ENCODE peak calls at places on chromosome 7, in six cellular contexts. G is heart left ventricle, T is fibroblast of lung, M is astrocyte, I is heart right ventricle, F is OCI-LY7. W is an unnamed sample. For H3K4me1, the result is how much of the 10 kb centered on the place peaks cover.

GRCh38 chr7:148242271-148242801 is 348.2 kb upstream of the C7orf33 start:
- DNase-seq in T (peak), G (no peak), M (peak), F (peak), I (no peak), W (no peak)

GRCh38 chr7:32890553-32891045 is 961 bp downstream of the KBTBD2 start:
- DNase-seq in M (peak), G (no peak), T (peak), I (no peak), F (peak), W (no peak)

GRCh38 chr7:131546583-131547111 is 9.8 kb downstream of the PODXL start:
- DNase-seq in M (no peak), G (no peak), I (no peak), T (no peak), F (peak), W (no peak)

GRCh38 chr7:51288896-51289607 is 27.6 kb downstream of the COBL start:
- DNase-seq in T (no peak), I (no peak), G (no peak), F (no peak), M (no peak), W (peak)

GRCh38 chr7:28980504-28981281 is 22.6 kb upstream of the TRIL start:
- DNase-seq in I (no peak), F (no peak), G (peak), M (no peak), T (peak), W (no peak)

GRCh38 chr7:91407942-91408341 is 143.7 kb downstream of the FZD1 start:
- DNase-seq in M (peak), I (no peak), T (no peak), F (no peak), G (no peak), W (no peak)

GRCh38 chr7:129258649-129259389 is 34.0 kb downstream of the AHCYL2 start:
- DNase-seq in G (no peak), M (peak), F (peak), T (peak), I (no peak), W (no peak)

GRCh38 chr7:27346531-27347260 is 104.1 kb downstream of the EVX1 start:
- DNase-seq in F (no peak), T (peak), G (peak), I (no peak), M (peak), W (no peak)

GRCh38 chr7:29684787-29685650 is 121.3 kb upstream of the WIPF3 start:
- DNase-seq in T (peak), G (peak), I (peak), F (peak), M (peak), W (peak)

GRCh38 chr7:132420527-132420926 is 155.7 kb downstream of the PLXNA4 start:
- DNase-seq in T (peak), I (no peak), G (no peak), M (no peak), F (no peak), W (no peak)

GRCh38 chr7:132225216-132226030 is 350.8 kb downstream of the PLXNA4 start:
- DNase-seq in T (no peak), I (peak), F (no peak), G (peak), M (no peak), W (no peak)

GRCh38 chr7:69892790-69893189 is 294.5 kb downstream of the AUTS2 start:
- DNase-seq in I (no peak), F (peak), M (no peak), T (no peak), G (no peak), W (no peak)

GRCh38 chr7:4434306-4434705 is 247.8 kb upstream of the FOXK1 start:
- DNase-seq in M (no peak), F (no peak), G (no peak), T (no peak), I (no peak), W (no peak)
- H3K27ac ChIP-seq in M (no peak), F (no peak), G (no peak), T (no peak), I (no peak), W (no peak)

DNA sequence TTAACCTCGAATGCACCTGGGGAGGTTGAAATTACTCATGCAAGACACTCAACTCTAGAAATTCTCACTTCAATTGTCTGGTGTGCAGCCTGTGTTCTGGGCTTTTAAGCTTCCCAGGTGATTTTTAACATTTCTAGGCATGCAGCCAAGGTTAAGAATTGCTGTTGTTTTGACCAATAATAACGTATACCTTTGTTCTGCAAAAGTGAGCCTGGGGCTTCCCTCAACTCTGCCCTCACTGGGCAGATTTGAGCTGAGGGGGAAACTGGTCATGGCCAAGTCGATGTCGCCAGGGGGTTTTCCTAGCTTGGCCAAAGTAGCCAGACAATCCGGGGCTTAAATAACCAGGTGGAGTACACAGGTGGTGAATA is 568 bp downstream of the PRSS2 start:
- DNase-seq in I (no peak), M (no peak), T (no peak), F (peak), G (no peak), W (no peak)
- H3K4me1 ChIP-seq in I (under half), M (under half), T (under half), F (under half), G (under half), W (under half)

DNA sequence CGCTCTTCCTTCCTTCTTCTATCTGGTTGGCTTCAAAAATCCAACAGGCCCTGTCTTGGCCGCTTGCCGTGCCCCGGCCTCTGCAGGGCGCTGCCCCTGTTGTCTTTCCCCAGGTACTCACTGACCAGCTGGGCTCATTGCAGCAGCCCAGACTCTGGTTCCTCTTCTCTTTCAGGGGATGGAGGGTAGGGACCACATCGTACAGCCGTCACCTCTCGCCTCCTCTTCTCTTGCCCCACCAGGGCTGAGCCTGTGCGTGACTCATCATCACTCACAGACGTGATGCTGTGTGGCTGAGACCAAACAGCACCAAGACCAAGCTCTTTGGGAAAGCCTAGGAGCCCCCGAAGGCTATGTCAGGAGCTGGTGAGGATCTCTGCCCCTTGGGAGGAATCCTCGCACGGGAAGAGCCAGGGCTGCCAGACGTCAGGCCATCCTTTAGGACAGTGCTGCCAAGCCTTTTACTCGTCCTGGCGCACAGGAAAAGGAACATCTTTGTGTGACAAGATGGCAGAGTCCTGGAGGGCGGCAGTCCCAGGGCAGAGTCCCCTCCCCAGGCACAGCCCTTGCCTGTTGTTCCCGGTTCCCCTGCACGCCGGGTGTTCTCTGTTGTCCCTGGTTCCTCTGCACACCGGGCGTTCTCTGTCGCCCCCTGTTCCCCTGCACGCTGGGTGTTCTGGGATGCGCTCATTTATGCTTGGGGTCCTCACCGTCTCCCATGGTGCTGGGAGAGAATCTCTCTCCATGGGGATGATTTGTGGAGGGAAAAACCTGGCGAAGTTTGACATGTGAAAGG is 188.5 kb upstream of the SHH start:
- DNase-seq in I (no peak), G (no peak), T (peak), M (peak), F (no peak), W (no peak)
- H3K27ac ChIP-seq in I (no peak), G (no peak), T (no peak), M (no peak), F (no peak), W (no peak)

GRCh38 chr7:45325378-45325777 is 167.8 kb downstream of the RAMP3 start:
- DNase-seq in F (no peak), I (no peak), M (no peak), T (no peak), G (no peak), W (no peak)
- H3K4me1 ChIP-seq in F (under half), I (under half), M (under half), T (under half), G (under half), W (under half)

DNA sequence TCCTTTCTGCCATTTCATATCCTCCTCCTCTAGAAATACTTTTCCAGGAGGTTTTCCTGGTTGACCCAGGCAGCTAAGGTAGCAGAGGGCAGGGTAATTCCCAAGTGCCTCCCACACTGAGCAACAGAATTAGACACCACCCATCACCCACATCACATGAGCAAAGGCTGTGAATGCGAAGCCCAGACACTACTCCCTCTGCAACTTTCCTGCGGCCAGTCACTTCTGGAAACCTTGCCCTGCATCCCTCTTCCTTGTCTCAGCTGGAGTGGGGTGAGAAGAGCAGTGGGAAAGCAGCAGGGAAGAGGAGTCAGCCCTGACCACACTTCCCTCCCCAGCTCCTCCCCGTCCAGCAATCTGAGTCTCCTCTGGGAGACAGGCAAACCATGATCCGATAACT is 15.2 kb downstream of the TMEM176B start:
- DNase-seq in I (no peak), G (peak), M (no peak), F (no peak), T (no peak), W (peak)
- H3K27ac ChIP-seq in I (peak), G (no peak), M (no peak), F (no peak), T (no peak), W (peak)